ENCODE peak calls at places on chromosomes 6 and 20, in ten cellular contexts. W is AG08395; P is NCI-H1417; F is activated CD4-positive, alpha-beta T cell treated with anti-CD3 and anti-CD28 coated beads for 48 hours; T is AG08396; R is aorta; A is HAP-1; M is uterus; U is stromal cell of bone marrow; K is right cardiac atrium. G is an unnamed sample.

GRCh38 chr20:20362774-20363435 is 5.0 kb upstream of the INSM1 start:
- DNase-seq in W (no peak), P (peak), F (peak), T (no peak), R (no peak), A (peak), M (no peak), U (no peak), K (no peak), G (peak)

GRCh38 chr6:69026243-69026642 is 391.2 kb downstream of the ADGRB3 start:
- DNase-seq in W (peak), P (no peak), F (no peak), T (no peak), R (no peak), A (no peak), M (no peak), U (no peak), K (no peak), G (no peak)

GRCh38 chr6:4732691-4733315 is 43.4 kb upstream of the CDYL start:
- DNase-seq in W (peak), P (no peak), F (no peak), T (peak), R (peak), A (no peak), M (peak), U (peak), K (peak), G (peak)

GRCh38 chr20:43988451-43988850 is 73.8 kb downstream of the TOX2 start:
- DNase-seq in W (no peak), P (peak), F (peak), T (no peak), R (no peak), A (no peak), M (no peak), U (no peak), K (no peak), G (no peak)

GRCh38 chr20:5848711-5849505 is 98.7 kb downstream of the SHLD1 start:
- DNase-seq in W (peak), P (no peak), F (no peak), T (no peak), R (no peak), A (no peak), M (no peak), U (peak), K (no peak), G (no peak)

GRCh38 chr6:163543311-163543710 is 128.8 kb downstream of the QKI start:
- DNase-seq in W (no peak), P (peak), F (no peak), T (no peak), R (no peak), A (peak), M (no peak), U (no peak), K (no peak), G (no peak)

GRCh38 chr20:10559266-10559665 is 114.5 kb downstream of the JAG1 start:
- DNase-seq in W (no peak), P (no peak), F (no peak), T (no peak), R (no peak), A (no peak), M (no peak), U (no peak), K (no peak), G (no peak)

GRCh38 chr6:79646006-79646405 is 14.9 kb downstream of the SH3BGRL2 start:
- DNase-seq in W (no peak), P (no peak), F (peak), T (no peak), R (no peak), A (peak), M (no peak), U (no peak), K (no peak), G (no peak)

GRCh38 chr20:58223358-58223941 is 5.0 kb downstream of the ANKRD60 start:
- DNase-seq in W (no peak), P (no peak), F (peak), T (no peak), R (no peak), A (no peak), M (no peak), U (no peak), K (no peak), G (no peak)

G was measured in ecto neural progenitor cell.